ENCODE peak calls at places on chromosomes 4 and X, in five cellular contexts. J, D, F, Y and R are unnamed samples.

GRCh38 chr4:168264903-168265302 is 53.6 kb downstream of the DDX60 start:
- DNase-seq in J (peak), D (peak), Y (peak), F (no peak), R (no peak)

GRCh38 chrX:154652311-154653047 is 900 bp downstream of the CTAG2 start:
- DNase-seq in Y (no peak), J (no peak), F (no peak), D (no peak), R (no peak)

GRCh38 chrX:39705299-39705698 is 392.5 kb downstream of the BCOR start:
- DNase-seq in F (peak), D (peak), J (peak), Y (no peak), R (peak)

GRCh38 chrX:15465347-15465746 is 27.8 kb downstream of the PIR start:
- DNase-seq in Y (no peak), D (no peak), F (no peak), J (no peak), R (no peak)

GRCh38 chr4:144449623-144450022 is 196.3 kb upstream of the HHIP start:
- DNase-seq in J (no peak), Y (no peak), D (no peak), F (no peak), R (peak)

GRCh38 chrX:73930300-73930699 is 367.3 kb downstream of the CHIC1 start:
- DNase-seq in F (no peak), D (no peak), Y (no peak), J (no peak), R (peak)

GRCh38 chrX:19874391-19875050 is 12.9 kb downstream of the SH3KBP1 start:
- DNase-seq in Y (no peak), F (no peak), D (no peak), J (no peak), R (no peak)

GRCh38 chr4:2042207-2042946 is 16.8 kb upstream of the NAT8L start:
- DNase-seq in Y (no peak), J (no peak), D (no peak), F (no peak), R (peak)

GRCh38 chrX:11664211-11664888 is 1.4 kb downstream of the ARHGAP6 start:
- DNase-seq in F (no peak), J (no peak), D (no peak), Y (no peak), R (peak)

GRCh38 chr4:7043521-7044414 is 596 bp downstream of the TADA2B start:
- DNase-seq in J (peak), F (peak), D (no peak), Y (no peak), R (peak)

GRCh38 chr4:89657931-89658700 is 178.8 kb downstream of the SNCA start:
- DNase-seq in F (peak), D (peak), Y (no peak), J (no peak), R (peak)

GRCh38 chr4:19883841-19884240 is 367.9 kb upstream of the SLIT2 start:
- DNase-seq in J (no peak), F (peak), D (no peak), Y (no peak), R (peak)

GRCh38 chr4:20554134-20554533 is 146.1 kb upstream of the PACRGL start:
- DNase-seq in J (no peak), Y (no peak), D (no peak), F (no peak), R (no peak)

GRCh38 chr4:8706221-8707044 is 113.9 kb downstream of the CPZ start:
- DNase-seq in F (no peak), J (no peak), Y (no peak), D (no peak), R (no peak)

GRCh38 chr4:22473268-22473667 is 42.6 kb downstream of the ADGRA3 start:
- DNase-seq in F (no peak), Y (no peak), D (no peak), J (no peak), R (peak)

GRCh38 chrX:152895724-152896420 is 2.0 kb upstream of the ZNF185 start:
- DNase-seq in D (no peak), J (no peak), Y (no peak), F (no peak), R (peak)

GRCh38 chrX:104343408-104344129 is 88.8 kb upstream of the ESX1 start:
- DNase-seq in F (peak), J (peak), Y (peak), D (peak), R (peak)

GRCh38 chr4:109298279-109299010 is 4.0 kb downstream of the COL25A1 start:
- DNase-seq in F (no peak), J (peak), Y (no peak), D (peak), R (no peak)

GRCh38 chr4:100981447-100982204 is 365.7 kb downstream of the PPP3CA start:
- DNase-seq in F (no peak), J (no peak), D (no peak), Y (no peak), R (no peak)